ENCODE peak calls at places on chromosomes 1 and 21, in four cellular contexts. Q, K, L and T are unnamed samples.

GRCh38 chr1:27992271-27992670 is 32.5 kb downstream of the XKR8 start:
- DNase-seq in Q (peak), K (no peak), L (no peak), T (no peak)

GRCh38 chr1:71522721-71523120 is 441.9 kb upstream of the ZRANB2 start:
- DNase-seq in Q (no peak), K (no peak), L (no peak), T (no peak)

GRCh38 chr1:32426489-32427255 is 32.4 kb upstream of the BSDC1 start:
- DNase-seq in Q (no peak), K (no peak), L (no peak), T (no peak)

GRCh38 chr1:155983191-155984023 is 5.1 kb upstream of the ARHGEF2 start:
- DNase-seq in Q (peak), K (peak), L (no peak), T (peak)

GRCh38 chr1:43803646-43804045 is 96.3 kb downstream of the ST3GAL3 start:
- DNase-seq in Q (no peak), K (no peak), L (no peak), T (no peak)

GRCh38 chr1:39183503-39184353 is 20.8 kb upstream of the MACF1 start:
- DNase-seq in Q (peak), K (peak), L (no peak), T (peak)

GRCh38 chr1:225378880-225379279 is 49.0 kb downstream of the LBR start:
- DNase-seq in Q (no peak), K (no peak), L (no peak), T (no peak)

GRCh38 chr1:243447844-243448243 is 192.0 kb downstream of the SDCCAG8 start:
- DNase-seq in Q (no peak), K (no peak), L (no peak), T (no peak)

GRCh38 chr21:22842875-22843274 is 1844.7 kb downstream of the NCAM2 start:
- DNase-seq in Q (no peak), K (no peak), L (no peak), T (no peak)

GRCh38 chr1:11802616-11802972 is 3.2 kb downstream of the MTHFR start:
- DNase-seq in Q (no peak), K (no peak), L (no peak), T (no peak)

GRCh38 chr1:22500476-22500875 is 48.8 kb downstream of the ZBTB40 start:
- DNase-seq in Q (peak), K (no peak), L (no peak), T (peak)

GRCh38 chr1:31880957-31881697 is 57.0 kb downstream of the PTP4A2 start:
- DNase-seq in Q (no peak), K (no peak), L (no peak), T (no peak)

GRCh38 chr1:154453155-154453554 is 48.0 kb downstream of the IL6R start:
- DNase-seq in Q (no peak), K (no peak), L (no peak), T (no peak)

GRCh38 chr1:36479505-36480051 is 3.1 kb downstream of the CSF3R start:
- DNase-seq in Q (no peak), K (no peak), L (no peak), T (no peak)

GRCh38 chr21:33748903-33749302 is 106.6 kb downstream of the ITSN1 start:
- DNase-seq in Q (no peak), K (no peak), L (no peak), T (no peak)

GRCh38 chr1:94579876-94580294 is 38.3 kb upstream of the F3 start:
- DNase-seq in Q (peak), K (no peak), L (no peak), T (no peak)

GRCh38 chr1:18546026-18546425 is 65.3 kb downstream of the KLHDC7A start:
- DNase-seq in Q (no peak), K (no peak), L (no peak), T (no peak)